ENCODE peak calls at places on chromosomes 4 and X, in six cellular contexts. E, M, S, V, Z and Y are unnamed samples.

GRCh38 chrX:30864383-30864785 is 24.7 kb downstream of the TAB3 start:
- DNase-seq in Z (no peak), S (no peak), E (no peak), V (no peak), M (no peak), Y (no peak)

GRCh38 chr4:185011408-185011807 is 6.9 kb upstream of the HELT start:
- DNase-seq in E (no peak), V (no peak), M (peak; percentile 4), S (no peak), Z (no peak), Y (no peak)

GRCh38 chrX:135416546-135416945 is 5.2 kb upstream of the SMIM10L2A start:
- DNase-seq in Z (no peak), V (no peak), S (no peak), M (no peak), E (no peak), Y (no peak)

GRCh38 chr4:183876268-183876934 is 28.7 kb upstream of the STOX2 start:
- DNase-seq in M (no peak), S (peak; percentile 80), E (no peak), Z (peak; percentile 70), V (no peak), Y (no peak)

GRCh38 chrX:129626026-129626425 is 28.7 kb downstream of the APLN start:
- DNase-seq in Z (no peak), V (no peak), E (no peak), S (no peak), M (no peak), Y (no peak)

GRCh38 chr4:92303621-92304027 is at the start of gene GRID2:
- DNase-seq in S (peak; percentile 61), V (no peak), M (peak; percentile 7), E (no peak), Z (no peak), Y (no peak)

GRCh38 chr4:139912423-139912822 is 241.6 kb downstream of the MAML3 start:
- DNase-seq in S (no peak), Z (no peak), M (no peak), E (no peak), V (no peak), Y (no peak)

GRCh38 chrX:15207994-15208393 is 61.9 kb downstream of the ASB9 start:
- DNase-seq in E (no peak), V (no peak), M (no peak), S (no peak), Z (no peak), Y (no peak)

GRCh38 chr4:123398803-123399637 is 2.4 kb downstream of the SPRY1 start:
- DNase-seq in M (peak; percentile 12), S (no peak), V (no peak), Z (peak; percentile 71), E (peak; percentile 50), Y (peak; percentile 89)

GRCh38 chr4:148376151-148376550 is 66.1 kb downstream of the NR3C2 start:
- DNase-seq in S (peak; percentile 62), Z (peak; percentile 56), E (no peak), M (peak; percentile 45), V (peak; percentile 15), Y (no peak)

GRCh38 chr4:121951570-121952110 is at the start of gene TRPC3:
- DNase-seq in V (no peak), S (no peak), Z (no peak), E (no peak), M (no peak), Y (peak; percentile 83)

GRCh38 chr4:122842984-122843531 is 16.4 kb downstream of the FGF2 start:
- DNase-seq in V (no peak), M (no peak), E (no peak), Z (no peak), S (no peak), Y (no peak)

GRCh38 chr4:98688416-98689290 is 30.2 kb upstream of the TSPAN5 start:
- DNase-seq in M (peak; percentile 60), V (no peak), E (no peak), S (no peak), Z (peak; percentile 63), Y (no peak)

GRCh38 chrX:150767045-150767395 is 73.8 kb downstream of the MTMR1 start:
- DNase-seq in S (no peak), V (no peak), M (no peak), E (no peak), Z (peak; percentile 31), Y (peak; percentile 71)

GRCh38 chr4:17810260-17811077 is at the start of the genes DCAF16 and NCAPG:
- DNase-seq in S (peak; percentile 91), M (peak; percentile 98), V (peak; percentile 99), E (peak; percentile 97), Z (peak; percentile 99), Y (peak; percentile 100)

GRCh38 chrX:27565992-27566391 is 24.2 kb upstream of the DCAF8L2 start:
- DNase-seq in V (no peak), Z (peak; percentile 75), E (no peak), M (no peak), S (no peak), Y (no peak)

GRCh38 chr4:105179539-105180401 is 33.1 kb downstream of the TET2 start:
- DNase-seq in M (no peak), S (no peak), Z (peak; percentile 23), E (no peak), V (no peak), Y (no peak)

GRCh38 chr4:1080432-1080831 is 32.9 kb downstream of the RNF212 start:
- DNase-seq in E (no peak), M (no peak), V (no peak), Z (no peak), S (no peak), Y (no peak)

GRCh38 chrX:123648028-123648810 is 84.6 kb downstream of the THOC2 start:
- DNase-seq in M (no peak), Z (peak; percentile 65), V (no peak), S (no peak), E (no peak), Y (no peak)

GRCh38 chr4:38071801-38072567 is 111.8 kb downstream of the PTTG2 start:
- DNase-seq in Z (no peak), V (no peak), S (no peak), E (no peak), M (no peak), Y (no peak)

GRCh38 chr4:124640037-124640730 is 72.3 kb downstream of the ANKRD50 start:
- DNase-seq in E (no peak), Z (peak; percentile 82), M (peak; percentile 87), V (no peak), S (no peak), Y (no peak)